ENCODE peak calls at places on chromosomes 6 and 20, in five cellular contexts. One of them, this sample, is unnamed. For H3K4me1, the result is how much of the 10 kb centered on the place peaks cover.

GRCh38 chr6:142518126-142518525 is 216.3 kb downstream of the ADGRG6 start:
- DNase-seq in PC-3: peak
- DNase-seq in NT2/D1: no peak
- DNase-seq in right cardiac atrium: no peak
- DNase-seq in mammary epithelial cell: peak
- DNase-seq in this sample: no peak

GRCh38 chr6:33204415-33205171 is at the start of gene HSD17B8:
- DNase-seq in PC-3: peak
- DNase-seq in right cardiac atrium: peak
- DNase-seq in mammary epithelial cell: peak
- DNase-seq in NT2/D1: peak
- DNase-seq in this sample: peak

GRCh38 chr6:128266946-128267345 is 253.5 kb downstream of the PTPRK start:
- DNase-seq in PC-3: peak
- DNase-seq in NT2/D1: no peak
- DNase-seq in mammary epithelial cell: no peak
- DNase-seq in right cardiac atrium: no peak
- DNase-seq in this sample: no peak

GRCh38 chr6:43924222-43924702 is 154.3 kb downstream of the VEGFA start:
- DNase-seq in mammary epithelial cell: peak
- DNase-seq in NT2/D1: no peak
- DNase-seq in PC-3: no peak
- DNase-seq in right cardiac atrium: peak
- DNase-seq in this sample: no peak

GRCh38 chr6:25181923-25182322 is 97.3 kb upstream of the CARMIL1 start:
- DNase-seq in NT2/D1: no peak
- DNase-seq in right cardiac atrium: no peak
- DNase-seq in PC-3: peak
- DNase-seq in mammary epithelial cell: peak
- DNase-seq in this sample: no peak

GRCh38 chr6:95693108-95693507 is 115.8 kb downstream of the MANEA start:
- DNase-seq in PC-3: peak
- DNase-seq in mammary epithelial cell: no peak
- DNase-seq in right cardiac atrium: no peak
- DNase-seq in NT2/D1: no peak
- DNase-seq in this sample: no peak

GRCh38 chr6:19472850-19473249 is 364.3 kb upstream of the ID4 start:
- DNase-seq in PC-3: peak
- DNase-seq in NT2/D1: peak
- DNase-seq in right cardiac atrium: no peak
- DNase-seq in mammary epithelial cell: no peak
- DNase-seq in this sample: no peak

GRCh38 chr6:29776684-29777083 is 50.9 kb upstream of the HLA-G start:
- DNase-seq in PC-3: no peak
- DNase-seq in right cardiac atrium: no peak
- DNase-seq in NT2/D1: no peak
- DNase-seq in mammary epithelial cell: no peak
- DNase-seq in this sample: no peak

GRCh38 chr20:57391439-57392129 is 388 bp downstream of the RBM38 start:
- DNase-seq in right cardiac atrium: peak
- DNase-seq in NT2/D1: no peak
- DNase-seq in PC-3: peak
- DNase-seq in mammary epithelial cell: no peak
- DNase-seq in this sample: no peak

GRCh38 chr6:26157150-26157837 is 70.1 kb downstream of the HFE start:
- DNase-seq in mammary epithelial cell: no peak
- DNase-seq in NT2/D1: peak
- DNase-seq in right cardiac atrium: peak
- DNase-seq in PC-3: no peak
- DNase-seq in this sample: peak

GRCh38 chr6:162615016-162615717 is 112.4 kb downstream of the PRKN start:
- DNase-seq in right cardiac atrium: no peak
- DNase-seq in NT2/D1: no peak
- DNase-seq in PC-3: no peak
- DNase-seq in mammary epithelial cell: no peak
- DNase-seq in this sample: no peak

GRCh38 chr6:114941078-114941477 is 598.3 kb upstream of the HS3ST5 start:
- DNase-seq in NT2/D1: no peak
- DNase-seq in mammary epithelial cell: no peak
- DNase-seq in PC-3: no peak
- DNase-seq in right cardiac atrium: no peak
- DNase-seq in this sample: no peak

GRCh38 chr6:170139531-170139930 is 151.3 kb downstream of the DLL1 start:
- DNase-seq in right cardiac atrium: peak
- DNase-seq in mammary epithelial cell: no peak
- DNase-seq in NT2/D1: no peak
- DNase-seq in PC-3: no peak
- DNase-seq in this sample: peak

GRCh38 chr6:157054531-157054979 is 268.8 kb downstream of the TMEM242 start:
- DNase-seq in NT2/D1: no peak
- DNase-seq in mammary epithelial cell: no peak
- DNase-seq in PC-3: no peak
- DNase-seq in right cardiac atrium: no peak
- DNase-seq in this sample: no peak

GRCh38 chr6:43983191-43983590 is 144.1 kb downstream of the MRPL14 start:
- DNase-seq in mammary epithelial cell: no peak
- DNase-seq in NT2/D1: no peak
- DNase-seq in right cardiac atrium: no peak
- DNase-seq in PC-3: no peak
- DNase-seq in this sample: no peak

GRCh38 chr6:149160943-149161342 is 156.6 kb upstream of the TAB2 start:
- DNase-seq in NT2/D1: no peak
- DNase-seq in PC-3: peak
- DNase-seq in mammary epithelial cell: no peak
- DNase-seq in right cardiac atrium: no peak
- DNase-seq in this sample: no peak

GRCh38 chr6:56851541-56852248 is 103.2 kb upstream of the BEND6 start:
- DNase-seq in PC-3: peak
- DNase-seq in right cardiac atrium: peak
- DNase-seq in mammary epithelial cell: peak
- DNase-seq in NT2/D1: peak
- DNase-seq in this sample: peak

GRCh38 chr20:6104493-6105188 is 18.2 kb downstream of the FERMT1 start:
- DNase-seq in NT2/D1: no peak
- DNase-seq in right cardiac atrium: no peak
- DNase-seq in PC-3: no peak
- DNase-seq in mammary epithelial cell: no peak
- DNase-seq in this sample: no peak

GRCh38 chr6:44674226-44675155 is 287.0 kb downstream of the CDC5L start:
- DNase-seq in PC-3: peak
- DNase-seq in mammary epithelial cell: peak
- DNase-seq in NT2/D1: no peak
- DNase-seq in right cardiac atrium: no peak
- DNase-seq in this sample: no peak

GRCh38 chr6:11144393-11144829 is 32.9 kb upstream of the ERVFRD-1 start:
- DNase-seq in mammary epithelial cell: peak
- DNase-seq in NT2/D1: no peak
- DNase-seq in PC-3: peak
- DNase-seq in right cardiac atrium: peak
- DNase-seq in this sample: peak

GRCh38 chr6:33886673-33887144 is 82.9 kb upstream of the MLN start:
- DNase-seq in right cardiac atrium: peak
- DNase-seq in PC-3: peak
- DNase-seq in NT2/D1: no peak
- DNase-seq in mammary epithelial cell: no peak
- DNase-seq in this sample: no peak

GRCh38 chr6:64985726-64986125 is 721.3 kb downstream of the EYS start:
- DNase-seq in right cardiac atrium: no peak
- DNase-seq in PC-3: no peak
- DNase-seq in mammary epithelial cell: no peak
- DNase-seq in NT2/D1: no peak
- DNase-seq in this sample: no peak

GRCh38 chr6:121443953-121444590 is 8.6 kb downstream of the GJA1 start:
- DNase-seq in mammary epithelial cell: no peak
- DNase-seq in PC-3: no peak
- DNase-seq in NT2/D1: no peak
- DNase-seq in right cardiac atrium: no peak
- DNase-seq in this sample: no peak

GRCh38 chr6:121437861-121438651 is 2.6 kb downstream of the GJA1 start:
- DNase-seq in right cardiac atrium: no peak
- DNase-seq in PC-3: peak
- DNase-seq in mammary epithelial cell: peak
- DNase-seq in NT2/D1: peak
- DNase-seq in this sample: peak

GRCh38 chr6:121439456-121440250 is 4.2 kb downstream of the GJA1 start:
- DNase-seq in NT2/D1: no peak
- DNase-seq in mammary epithelial cell: no peak
- DNase-seq in right cardiac atrium: no peak
- DNase-seq in PC-3: no peak
- DNase-seq in this sample: no peak

GRCh38 chr6:121442591-121442990 is 7.1 kb downstream of the GJA1 start:
- DNase-seq in right cardiac atrium: no peak
- DNase-seq in PC-3: no peak
- DNase-seq in NT2/D1: no peak
- DNase-seq in mammary epithelial cell: no peak
- DNase-seq in this sample: no peak

DNA sequence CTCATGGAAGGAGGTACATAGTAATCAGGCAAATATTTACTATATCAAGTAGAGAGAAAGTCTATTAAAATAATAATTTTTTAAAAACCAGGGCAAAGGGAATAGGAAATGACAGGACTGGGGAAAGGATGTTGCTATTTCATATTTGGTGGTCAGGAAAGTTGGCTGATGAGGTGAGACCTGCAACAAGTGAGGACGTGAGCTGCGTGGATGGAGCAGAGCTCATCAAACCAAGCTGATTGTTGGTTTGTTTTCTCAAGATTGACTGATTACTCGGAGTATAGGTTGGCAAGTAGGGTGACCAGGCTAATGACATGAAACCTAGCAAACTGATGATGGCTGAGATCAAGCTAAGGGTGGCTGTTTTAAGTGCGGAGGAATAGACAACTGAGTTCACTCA is 6.0 kb downstream of the GJA1 start:
- DNase-seq in mammary epithelial cell: no peak
- DNase-seq in PC-3: no peak
- DNase-seq in NT2/D1: no peak
- DNase-seq in right cardiac atrium: no peak
- DNase-seq in this sample: no peak
- H3K4me1 ChIP-seq in mammary epithelial cell: under half
- H3K4me1 ChIP-seq in PC-3: under half
- H3K4me1 ChIP-seq in NT2/D1: under half
- H3K4me1 ChIP-seq in right cardiac atrium: under half
- H3K4me1 ChIP-seq in this sample: under half

DNA sequence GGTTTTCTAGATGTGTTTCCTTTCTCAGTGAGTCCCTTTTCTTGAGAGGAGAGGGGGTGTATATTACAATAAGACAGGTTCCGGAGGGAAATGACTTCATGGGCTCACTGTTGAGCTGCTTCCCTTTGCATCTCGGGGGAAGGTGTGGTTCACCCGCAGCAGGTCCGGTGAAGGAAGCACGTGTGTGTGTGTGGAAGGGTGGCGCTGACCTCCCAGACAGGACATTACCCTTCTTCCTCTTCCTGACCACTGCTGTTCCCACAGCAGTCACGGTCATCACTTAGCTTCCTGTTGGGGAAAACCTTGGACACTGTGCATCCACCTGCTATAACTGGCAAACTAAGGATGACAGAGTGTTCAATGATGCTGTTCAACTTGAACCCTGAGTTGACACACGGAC is 83.6 kb downstream of the PLEKHG1 start:
- DNase-seq in NT2/D1: no peak
- DNase-seq in right cardiac atrium: peak
- DNase-seq in PC-3: no peak
- DNase-seq in mammary epithelial cell: no peak
- DNase-seq in this sample: no peak
- H3K4me3 ChIP-seq in NT2/D1: no peak
- H3K4me3 ChIP-seq in right cardiac atrium: no peak
- H3K4me3 ChIP-seq in PC-3: no peak
- H3K4me3 ChIP-seq in mammary epithelial cell: no peak
- H3K4me3 ChIP-seq in this sample: no peak

GRCh38 chr6:13484827-13485226 is 2.6 kb downstream of the GFOD1 start:
- DNase-seq in right cardiac atrium: no peak
- DNase-seq in mammary epithelial cell: no peak
- DNase-seq in PC-3: no peak
- DNase-seq in NT2/D1: no peak
- DNase-seq in this sample: no peak
- H3K4me1 ChIP-seq in right cardiac atrium: under half
- H3K4me1 ChIP-seq in mammary epithelial cell: under half
- H3K4me1 ChIP-seq in PC-3: under half
- H3K4me1 ChIP-seq in NT2/D1: under half
- H3K4me1 ChIP-seq in this sample: under half

DNA sequence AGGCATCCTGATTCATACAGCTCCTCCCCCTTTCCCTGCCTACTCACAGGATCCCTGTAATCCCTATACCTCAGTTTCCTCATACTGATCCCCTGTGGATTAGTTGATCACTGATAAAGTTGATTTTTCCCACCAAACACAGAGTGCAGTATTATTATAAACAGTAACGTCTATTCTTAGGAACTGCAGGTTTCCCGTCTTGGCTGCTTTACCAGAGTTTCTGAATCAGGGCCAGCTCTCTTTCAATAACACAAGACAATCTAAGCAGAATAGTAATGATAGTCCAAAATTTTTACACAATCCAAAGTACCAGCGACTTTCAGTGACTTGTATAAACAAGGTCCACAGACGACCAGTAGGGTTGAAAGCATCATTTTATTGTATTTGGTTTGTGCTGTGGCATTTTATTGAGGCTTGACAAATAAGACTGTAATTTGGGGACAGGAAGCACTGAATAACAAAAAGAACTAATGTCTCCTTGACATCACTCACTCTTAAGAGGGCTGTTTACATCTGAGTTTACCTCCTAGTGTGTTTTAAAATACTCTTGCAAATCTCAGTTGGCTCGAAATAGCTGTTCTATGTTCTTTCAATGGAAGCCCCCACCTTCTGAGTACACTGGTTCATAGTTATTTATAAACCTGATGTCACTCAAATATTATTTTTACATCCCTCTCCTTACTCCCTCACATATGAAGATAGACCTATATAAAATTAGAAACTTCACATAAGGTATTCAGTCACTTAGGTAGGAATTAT is 6.1 kb upstream of the JARID2 start:
- DNase-seq in NT2/D1: no peak
- DNase-seq in right cardiac atrium: no peak
- DNase-seq in PC-3: peak
- DNase-seq in mammary epithelial cell: no peak
- DNase-seq in this sample: no peak
- H3K4me3 ChIP-seq in NT2/D1: no peak
- H3K4me3 ChIP-seq in right cardiac atrium: no peak
- H3K4me3 ChIP-seq in PC-3: no peak
- H3K4me3 ChIP-seq in mammary epithelial cell: no peak
- H3K4me3 ChIP-seq in this sample: no peak

DNA sequence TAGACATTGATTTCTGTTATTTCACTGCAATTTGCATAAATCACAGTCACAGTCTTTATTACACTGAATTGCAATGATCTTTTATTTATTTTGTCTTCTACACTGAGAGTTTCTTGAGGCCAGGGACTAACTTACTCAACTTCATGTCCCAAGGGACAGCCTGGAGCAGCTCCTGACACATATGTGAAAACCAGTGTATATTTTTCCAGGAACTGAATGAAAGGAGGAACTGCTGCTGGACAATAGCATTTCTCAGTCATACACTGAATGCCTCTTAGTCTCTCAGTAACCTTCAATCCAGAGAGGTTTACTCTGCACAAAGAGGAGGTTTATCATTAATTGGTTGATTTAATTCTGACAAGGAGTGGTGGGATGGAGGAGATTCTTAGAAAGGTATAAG is 5.9 kb downstream of the F13A1 start:
- DNase-seq in PC-3: no peak
- DNase-seq in right cardiac atrium: no peak
- DNase-seq in NT2/D1: no peak
- DNase-seq in mammary epithelial cell: no peak
- DNase-seq in this sample: no peak
- H3K4me1 ChIP-seq in PC-3: under half
- H3K4me1 ChIP-seq in right cardiac atrium: under half
- H3K4me1 ChIP-seq in NT2/D1: under half
- H3K4me1 ChIP-seq in mammary epithelial cell: under half
- H3K4me1 ChIP-seq in this sample: under half

GRCh38 chr6:16241321-16241689 is 2.9 kb downstream of the GMPR start:
- DNase-seq in NT2/D1: no peak
- DNase-seq in PC-3: no peak
- DNase-seq in mammary epithelial cell: no peak
- DNase-seq in right cardiac atrium: no peak
- DNase-seq in this sample: no peak
- H3K4me3 ChIP-seq in NT2/D1: no peak
- H3K4me3 ChIP-seq in PC-3: no peak
- H3K4me3 ChIP-seq in mammary epithelial cell: no peak
- H3K4me3 ChIP-seq in right cardiac atrium: no peak
- H3K4me3 ChIP-seq in this sample: no peak